ENCODE peak calls at places on chromosomes 6 and 20, in five cellular contexts. Q is foreskin keratinocyte; O is left ventricle myocardium inferior; P is effector memory CD4-positive, alpha-beta T cell; X is H9. U is an unnamed sample.

GRCh38 chr20:59999502-59999901 is 41.3 kb downstream of the CDH26 start:
- DNase-seq in O (no peak), X (no peak), Q (no peak), P (no peak), U (no peak)

GRCh38 chr6:32179746-32180405 is 1.7 kb downstream of the RNF5 start:
- DNase-seq in P (no peak), Q (no peak), O (no peak), X (no peak), U (no peak)

GRCh38 chr6:16320533-16321340 is 82.3 kb downstream of the GMPR start:
- DNase-seq in P (no peak), O (no peak), Q (no peak), X (no peak), U (no peak)

GRCh38 chr6:148203970-148204369 is 138.7 kb upstream of the SASH1 start:
- DNase-seq in P (peak; percentile 19), O (no peak), Q (no peak), X (no peak), U (no peak)

GRCh38 chr6:73516712-73517489 is 3.9 kb downstream of the EEF1A1 start:
- DNase-seq in O (no peak), P (no peak), Q (no peak), X (no peak), U (no peak)

GRCh38 chr6:22062807-22063408 is 233.9 kb downstream of the PRL start:
- DNase-seq in P (no peak), O (no peak), X (no peak), Q (no peak), U (no peak)

GRCh38 chr6:33199687-33200233 is 705 bp downstream of the RXRB start:
- DNase-seq in O (peak; percentile 77), Q (no peak), P (no peak), X (peak; percentile 91), U (no peak)

GRCh38 chr6:168908166-168908565 is 345.5 kb downstream of the THBS2 start:
- DNase-seq in P (no peak), X (no peak), O (no peak), Q (peak; percentile 50), U (no peak)

GRCh38 chr6:104956663-104957294 is at the start of gene LIN28B:
- DNase-seq in P (no peak), Q (no peak), X (no peak), O (no peak), U (no peak)

GRCh38 chr6:38415231-38416005 is 224.3 kb downstream of the BTBD9 start:
- DNase-seq in P (no peak), O (no peak), X (no peak), Q (no peak), U (no peak)

GRCh38 chr20:63599396-63600050 is 25.5 kb upstream of the HELZ2 start:
- DNase-seq in P (no peak), X (no peak), Q (no peak), O (no peak), U (no peak)

GRCh38 chr20:39309458-39309857 is 347.3 kb downstream of the DHX35 start:
- DNase-seq in Q (no peak), O (no peak), X (no peak), P (no peak), U (no peak)
- H3K27ac ChIP-seq in Q (no peak overlapping the region), O (no peak overlapping the region), X (no peak overlapping the region), P (no peak overlapping the region), U (no peak overlapping the region)

GRCh38 chr6:35724059-35724458 is 12.8 kb upstream of the ARMC12 start:
- DNase-seq in Q (no peak), X (no peak), P (no peak), O (no peak), U (no peak)

GRCh38 chr6:35722121-35722761 is 14.6 kb upstream of the ARMC12 start:
- DNase-seq in Q (no peak), O (peak; percentile 71), X (no peak), P (no peak), U (no peak)

GRCh38 chr6:35725081-35725708 is 11.6 kb upstream of the ARMC12 start:
- DNase-seq in O (no peak), X (no peak), P (no peak), Q (no peak), U (no peak)

GRCh38 chr6:35724471-35724870 is 12.4 kb upstream of the ARMC12 start:
- DNase-seq in X (no peak), Q (no peak), O (no peak), P (no peak), U (no peak)

DNA sequence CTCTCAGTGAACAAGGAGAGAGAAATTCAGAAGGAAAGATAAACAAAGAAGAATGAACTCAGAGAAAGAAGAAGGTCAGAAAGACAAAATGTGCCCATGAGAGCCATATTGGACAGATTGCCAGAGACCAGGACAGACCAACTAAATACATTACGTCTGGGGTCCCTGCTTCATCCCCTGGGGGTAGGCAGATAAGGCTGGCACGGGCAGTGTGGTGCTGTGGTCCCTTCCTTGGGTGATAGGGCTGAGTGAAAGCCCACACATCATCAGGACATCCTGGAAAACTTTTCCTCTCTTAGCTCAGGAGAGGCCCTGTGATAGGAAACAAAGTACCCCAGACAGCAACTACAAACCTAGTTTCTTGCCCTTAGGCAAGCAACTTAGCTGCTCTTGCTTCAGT is 13.2 kb upstream of the ARMC12 start:
- DNase-seq in X (no peak), P (no peak), O (no peak), Q (no peak), U (no peak)
- H3K27ac ChIP-seq in X (no peak overlapping the region), P (peak overlapping the region; percentile 15), O (peak overlapping the region; percentile 100), Q (no peak overlapping the region), U (peak overlapping the region; percentile 100)

DNA sequence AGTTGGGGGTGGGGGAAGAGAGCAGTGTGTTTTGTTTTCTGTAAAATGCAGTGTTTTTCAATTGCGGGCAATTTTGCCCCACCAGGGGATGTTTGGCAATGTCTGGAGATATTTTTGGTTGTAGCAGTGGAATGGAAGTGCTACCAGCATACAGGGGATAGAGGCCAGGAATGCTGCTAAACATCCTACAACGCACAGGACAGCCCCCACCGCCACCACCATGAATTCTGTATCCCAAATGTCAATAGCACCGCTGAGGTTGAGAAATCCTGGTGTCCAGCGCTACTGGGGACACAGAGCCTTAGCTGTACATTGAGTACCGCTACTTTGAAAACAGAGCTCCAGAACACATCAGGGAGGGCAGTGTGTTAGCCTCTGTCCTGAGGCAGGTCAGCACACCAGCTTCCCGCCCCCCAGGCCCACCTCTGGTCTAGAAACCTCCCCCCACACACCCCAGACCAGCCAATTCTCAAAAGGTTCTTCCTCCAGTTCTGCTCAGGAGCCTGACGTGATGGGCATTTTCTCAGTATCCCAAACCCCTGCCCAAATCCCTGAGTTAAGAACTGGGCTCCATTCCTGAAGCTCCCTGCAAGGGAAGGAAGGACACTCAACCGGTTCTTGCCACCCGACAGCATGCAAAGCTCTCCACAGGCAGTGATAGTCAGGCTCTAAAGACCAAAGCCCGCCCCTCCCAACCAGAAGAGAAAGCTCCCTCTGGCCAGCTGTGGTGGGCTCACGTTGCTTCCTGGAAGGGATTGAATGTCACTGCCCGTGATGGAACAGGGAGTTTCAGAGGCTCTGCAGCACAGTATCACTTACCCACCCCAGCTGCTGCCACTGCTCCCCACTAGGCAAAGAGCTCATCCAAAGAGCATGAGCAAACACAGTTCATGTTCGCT is 321.5 kb upstream of the JARID2 start:
- DNase-seq in P (no peak), X (peak; percentile 82), Q (no peak), O (no peak), U (no peak)
- H3K27ac ChIP-seq in P (no peak overlapping the region), X (no peak overlapping the region), Q (no peak overlapping the region), O (no peak overlapping the region), U (no peak overlapping the region)

DNA sequence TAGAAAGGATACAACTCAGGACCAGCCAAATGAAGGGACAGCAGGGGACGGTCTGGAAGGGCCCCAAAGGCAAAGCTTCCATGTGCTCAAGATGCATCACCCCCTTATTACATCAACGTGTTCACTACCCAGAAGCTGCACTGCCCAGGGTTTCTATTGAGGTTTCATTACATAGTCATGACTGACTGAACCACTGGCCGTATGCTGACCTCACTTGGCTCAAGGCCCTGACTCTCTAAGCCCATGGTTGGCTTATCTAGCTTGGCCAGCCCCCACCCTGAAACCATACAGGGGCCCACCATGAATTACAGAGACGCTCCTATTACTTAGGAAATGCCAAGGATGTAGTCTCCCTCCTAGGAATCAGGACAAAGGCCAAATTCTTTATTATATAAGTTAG is 179.4 kb downstream of the FOXC1 start:
- DNase-seq in Q (no peak), P (no peak), O (no peak), X (no peak), U (no peak)
- H3K27ac ChIP-seq in Q (no peak overlapping the region), P (no peak overlapping the region), O (no peak overlapping the region), X (no peak overlapping the region), U (no peak overlapping the region)

DNA sequence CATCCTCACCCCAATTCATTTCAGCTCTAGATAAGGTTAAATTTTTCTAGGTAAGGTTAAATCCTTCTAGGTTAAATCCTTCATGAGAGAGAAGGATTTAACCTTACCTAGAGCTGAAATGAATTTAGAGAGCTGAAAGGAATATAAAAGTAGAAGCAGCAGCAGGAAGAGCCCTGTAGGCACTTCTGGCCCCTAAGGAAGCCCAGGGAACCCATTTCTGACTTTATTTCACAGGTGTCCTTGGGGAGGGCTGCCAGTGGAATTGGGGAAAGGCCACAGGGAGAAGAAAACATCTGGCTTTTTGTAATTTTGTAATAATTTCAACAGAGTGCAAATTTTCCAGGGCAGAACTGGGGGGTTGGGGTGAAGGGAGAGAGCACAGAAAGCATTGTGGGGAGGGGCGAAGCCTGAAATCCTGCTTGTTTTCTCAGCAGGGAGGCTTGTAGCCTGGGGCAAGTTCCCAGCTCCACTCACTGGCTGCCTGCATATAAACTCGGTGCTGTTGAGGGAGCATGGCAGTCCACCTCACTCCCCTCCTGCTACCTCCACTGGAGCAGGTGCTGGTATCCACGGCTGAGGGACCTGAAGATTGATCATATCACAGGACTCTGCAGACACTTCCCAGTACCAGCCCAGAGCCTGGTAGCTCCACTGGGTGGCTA is 65.7 kb upstream of the HCRTR2 start:
- DNase-seq in O (no peak), Q (no peak), X (peak; percentile 70), P (no peak), U (no peak)
- H3K27ac ChIP-seq in O (no peak overlapping the region), Q (no peak overlapping the region), X (no peak overlapping the region), P (no peak overlapping the region), U (no peak overlapping the region)

GRCh38 chr6:30759575-30760239 is 15.4 kb upstream of the IER3 start:
- DNase-seq in P (no peak), X (no peak), O (no peak), Q (peak; percentile 92), U (no peak)
- H3K27ac ChIP-seq in P (no peak overlapping the region), X (no peak overlapping the region), O (peak overlapping the region; percentile 67), Q (peak overlapping the region; percentile 50), U (peak overlapping the region; percentile 86)

DNA sequence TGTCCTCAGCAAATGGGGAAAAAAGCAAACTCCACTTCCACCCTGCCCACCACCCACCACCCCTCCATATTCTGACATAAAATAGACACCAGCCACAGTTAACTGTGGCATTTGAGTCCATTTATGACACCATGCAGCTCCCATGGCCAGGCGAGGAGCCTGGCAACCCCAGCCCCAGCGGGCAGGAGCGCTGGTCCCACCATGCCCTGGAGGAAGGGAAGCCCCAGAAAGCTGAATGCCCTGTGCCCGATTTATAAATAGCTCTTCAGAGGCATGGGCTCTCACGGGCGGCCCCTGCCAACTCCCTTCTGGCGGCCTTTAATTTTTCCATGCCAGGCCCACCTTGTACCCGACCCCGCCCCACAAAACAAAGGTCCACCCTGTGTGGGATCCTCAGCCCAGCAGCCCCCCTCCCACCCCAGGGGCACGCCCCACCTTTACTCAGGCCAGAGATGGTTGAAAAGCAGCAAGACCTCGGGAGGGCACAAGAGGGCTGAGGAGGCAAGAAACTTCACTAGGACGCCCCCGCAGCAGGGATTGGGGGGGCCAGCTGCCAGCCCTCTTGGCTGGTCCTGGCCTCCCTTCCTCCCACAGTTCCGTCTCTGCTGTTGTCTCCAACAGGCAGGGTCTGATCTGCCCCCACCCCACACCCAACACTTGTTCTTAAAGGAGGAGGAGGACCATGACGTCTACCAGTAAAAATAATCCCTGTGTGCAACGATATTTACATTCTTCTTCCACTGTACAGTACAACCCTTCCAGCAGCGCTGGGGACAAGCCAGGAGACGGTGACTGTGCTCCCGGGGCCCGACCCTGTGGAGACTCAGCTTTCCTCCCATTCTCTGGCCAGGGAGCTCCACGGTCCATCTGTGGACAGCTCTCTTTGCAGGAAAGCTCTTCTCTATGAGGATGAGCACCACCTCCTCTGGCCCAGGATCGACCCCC is 115.6 kb upstream of the CDYL start:
- DNase-seq in X (peak; percentile 28), O (no peak), Q (no peak), P (no peak), U (no peak)
- H3K27ac ChIP-seq in X (no peak overlapping the region), O (no peak overlapping the region), Q (no peak overlapping the region), P (no peak overlapping the region), U (no peak overlapping the region)